ENCODE peak calls at places on chromosomes 3 and 15, in eight cellular contexts. S is ovary, X is brain microvascular endothelial cell, C is fibroblast of pulmonary artery, V is WTC11, N is suprapubic skin, F is MM.1S, E is progenitor cell of endocrine pancreas. M is an unnamed sample.

GRCh38 chr15:78131295-78132021 is at the start of gene CIB2:
- DNase-seq in C (peak), F (peak), N (peak), X (peak), S (peak), V (peak), E (peak), M (peak)

GRCh38 chr15:23422946-23423708 is 23.9 kb downstream of the GOLGA6L2 start:
- DNase-seq in E (no peak), V (no peak), C (no peak), N (no peak), F (no peak), X (no peak), S (no peak), M (no peak)

GRCh38 chr15:82895983-82896382 is 56.5 kb downstream of the HOMER2 start:
- DNase-seq in F (no peak), V (no peak), C (no peak), E (no peak), S (no peak), N (no peak), X (no peak), M (no peak)

GRCh38 chr3:144052275-144052674 is 80.7 kb downstream of the DIPK2A start:
- DNase-seq in F (no peak), V (no peak), C (no peak), E (no peak), X (no peak), N (no peak), S (no peak), M (no peak)

GRCh38 chr15:57732526-57733331 is 26.2 kb downstream of the POLR2M start:
- DNase-seq in E (peak), C (peak), N (no peak), V (peak), S (peak), F (peak), X (peak), M (peak)

GRCh38 chr3:111695584-111696213 is 100.6 kb upstream of the ZBED2 start:
- DNase-seq in N (no peak), C (peak), F (no peak), V (no peak), S (no peak), E (no peak), X (peak), M (no peak)

GRCh38 chr15:92818658-92819311 is 81.3 kb upstream of the CHD2 start:
- DNase-seq in N (no peak), S (no peak), E (no peak), C (no peak), X (no peak), V (peak), F (peak), M (no peak)

GRCh38 chr3:146507331-146508120 is 36.9 kb downstream of the PLSCR1 start:
- DNase-seq in C (no peak), F (no peak), N (no peak), E (no peak), V (no peak), X (no peak), S (no peak), M (no peak)

GRCh38 chr3:125644036-125645025 is 49.0 kb upstream of the OSBPL11 start:
- DNase-seq in F (no peak), S (no peak), V (no peak), C (peak), E (no peak), X (no peak), N (peak), M (no peak)

GRCh38 chr3:189942948-189943347 is 177.7 kb downstream of the P3H2 start:
- DNase-seq in N (no peak), V (no peak), C (no peak), X (no peak), S (no peak), F (no peak), E (no peak), M (no peak)

GRCh38 chr3:134094491-134094890 is 64.8 kb upstream of the SLCO2A1 start:
- DNase-seq in F (no peak), E (no peak), V (no peak), N (no peak), X (no peak), C (peak), S (no peak), M (no peak)

GRCh38 chr3:125055913-125056705 is at the start of gene HEG1:
- DNase-seq in F (peak), E (peak), V (peak), X (peak), N (peak), S (peak), C (peak), M (peak)

GRCh38 chr15:71008250-71008870 is 106.9 kb upstream of the THSD4 start:
- DNase-seq in N (no peak), E (no peak), V (no peak), S (no peak), C (no peak), F (no peak), X (no peak), M (no peak)

GRCh38 chr3:71978150-71978721 is 193.3 kb upstream of the PROK2 start:
- DNase-seq in E (no peak), C (no peak), N (no peak), V (no peak), F (no peak), S (no peak), X (no peak), M (no peak)

GRCh38 chr3:43041517-43041916 is 62.4 kb downstream of the GASK1A start:
- DNase-seq in S (no peak), N (no peak), E (no peak), V (no peak), X (no peak), C (no peak), F (no peak), M (no peak)

GRCh38 chr3:190585771-190586630 is 72.1 kb downstream of the IL1RAP start:
- DNase-seq in F (no peak), E (no peak), N (no peak), C (peak), X (peak), S (no peak), V (no peak), M (no peak)

GRCh38 chr3:16883057-16883725 is 1.6 kb upstream of the PLCL2 start:
- DNase-seq in V (peak), N (no peak), C (no peak), F (no peak), E (no peak), S (peak), X (no peak), M (no peak)

GRCh38 chr3:42736081-42736480 is 33.5 kb upstream of the HHATL start:
- DNase-seq in F (no peak), N (no peak), C (no peak), E (no peak), S (no peak), V (no peak), X (no peak), M (no peak)

GRCh38 chr3:124351430-124352142 is 359.7 kb upstream of the ROPN1 start:
- DNase-seq in V (peak), E (no peak), X (peak), N (no peak), S (no peak), C (peak), F (peak), M (no peak)

GRCh38 chr15:58462547-58462946 is 30.8 kb downstream of the LIPC start:
- DNase-seq in F (no peak), V (no peak), N (no peak), C (no peak), E (no peak), S (no peak), X (no peak), M (no peak)

GRCh38 chr3:65672876-65673815 is 365.6 kb downstream of the MAGI1 start:
- DNase-seq in N (no peak), X (peak), V (peak), F (peak), S (peak), E (peak), C (peak), M (peak)

GRCh38 chr15:71103102-71103676 is 12.1 kb upstream of the THSD4 start:
- DNase-seq in X (peak), S (no peak), N (no peak), F (peak), C (peak), E (no peak), V (no peak), M (no peak)

GRCh38 chr3:72171461-72171860 is 386.5 kb upstream of the PROK2 start:
- DNase-seq in N (no peak), C (no peak), F (no peak), X (no peak), E (no peak), S (no peak), V (no peak), M (no peak)

DNA sequence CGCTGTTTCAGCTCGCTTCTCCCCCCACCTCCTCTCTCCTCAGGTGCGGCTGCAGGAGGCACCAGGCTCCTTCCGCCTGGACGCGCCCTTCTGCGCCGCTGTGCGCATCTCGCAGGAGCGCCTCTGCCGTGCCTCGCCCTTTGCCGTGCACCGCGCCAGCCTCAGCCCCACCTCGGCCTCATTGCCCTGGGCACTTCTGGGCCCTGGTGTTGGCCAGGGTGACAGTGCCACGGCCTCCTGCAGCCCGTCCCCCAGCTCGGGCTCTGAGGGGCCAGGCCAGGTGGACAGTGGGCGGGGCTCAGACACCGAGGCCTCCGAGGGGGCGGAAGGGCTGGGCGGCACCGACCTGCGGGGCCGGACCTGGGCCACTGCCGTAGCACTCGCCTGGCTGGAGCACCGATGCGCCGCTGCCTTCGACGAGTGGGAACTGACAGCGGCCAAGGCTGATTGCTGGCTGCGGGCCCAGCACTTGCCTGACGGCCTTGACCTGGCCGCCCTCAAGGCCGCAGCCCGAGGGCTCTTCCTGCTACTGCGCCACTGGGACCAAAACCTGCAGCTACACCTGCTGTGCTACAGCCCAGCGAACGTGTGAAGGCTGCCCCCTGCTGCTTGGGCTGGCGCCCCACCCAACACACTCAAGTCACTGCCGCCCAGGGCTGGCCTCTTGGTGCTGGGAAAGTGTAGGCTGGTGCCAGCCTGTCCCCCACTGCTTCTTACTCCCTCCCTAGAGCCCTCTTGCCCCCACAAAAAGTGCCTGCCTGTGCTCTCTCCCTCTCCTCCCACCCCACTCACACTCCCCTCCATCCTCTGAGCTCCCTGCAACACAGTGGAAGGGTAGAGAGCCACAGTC is 7.1 kb downstream of the ALG3 start:
- DNase-seq in S (peak), V (peak), C (peak), X (no peak), E (no peak), N (no peak), F (no peak), M (no peak)
- TF ChIP-seq CTCF in S (peak), V (no peak), C (peak), X (peak), E (peak), N (peak), F (no peak), M (no peak)

GRCh38 chr3:170529346-170529745 is 56.5 kb downstream of the SLC7A14 start:
- DNase-seq in F (no peak), E (no peak), N (no peak), V (no peak), X (no peak), C (no peak), S (no peak), M (no peak)

GRCh38 chr3:170531054-170531453 is 54.8 kb downstream of the SLC7A14 start:
- DNase-seq in F (no peak), X (no peak), C (no peak), E (no peak), V (no peak), S (no peak), N (no peak), M (no peak)

GRCh38 chr3:170532573-170532972 is 53.3 kb downstream of the SLC7A14 start:
- DNase-seq in F (peak), E (no peak), N (no peak), S (no peak), C (no peak), X (no peak), V (no peak), M (no peak)

GRCh38 chr3:170529912-170530311 is 56.0 kb downstream of the SLC7A14 start:
- DNase-seq in X (no peak), N (no peak), E (no peak), V (no peak), F (no peak), S (no peak), C (no peak), M (no peak)

GRCh38 chr3:170531557-170532335 is 54.1 kb downstream of the SLC7A14 start:
- DNase-seq in F (no peak), V (no peak), N (peak), C (no peak), S (no peak), E (no peak), X (no peak), M (no peak)
- TF ChIP-seq CTCF in F (no peak), V (no peak), N (no peak), C (no peak), S (no peak), E (no peak), X (no peak), M (no peak)

GRCh38 chr3:128917291-128917690 is 37.9 kb downstream of the ACAD9 start:
- DNase-seq in V (no peak), N (no peak), X (no peak), F (no peak), C (peak), E (no peak), S (no peak), M (no peak)
- TF ChIP-seq CTCF in V (no peak), N (no peak), X (no peak), F (no peak), C (peak), E (no peak), S (no peak), M (no peak)

DNA sequence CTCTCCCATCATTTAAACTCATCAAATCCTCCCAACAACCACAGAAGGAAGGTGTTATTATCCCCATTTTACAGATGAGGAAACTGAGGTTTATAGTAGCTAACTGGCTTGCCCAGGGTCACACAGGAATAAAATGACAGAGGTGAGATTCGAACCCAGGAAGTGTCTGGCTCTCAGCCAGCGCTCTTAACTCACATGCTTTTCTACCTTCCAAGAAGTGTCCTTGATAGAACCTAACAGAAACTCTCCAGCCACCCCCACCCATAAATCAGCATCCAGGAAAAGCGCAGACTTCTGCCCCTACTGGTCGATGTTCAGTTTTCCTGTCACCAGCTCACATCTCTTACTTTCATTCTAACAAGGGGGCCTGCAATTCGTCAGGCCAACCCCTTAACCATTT is 51.7 kb downstream of the SPATA12 start:
- DNase-seq in C (peak), X (no peak), S (no peak), E (no peak), N (no peak), V (peak), F (peak), M (no peak)
- TF ChIP-seq CTCF in C (peak), X (peak), S (no peak), E (peak), N (no peak), V (no peak), F (peak), M (no peak)

GRCh38 chr3:183378951-183379350 is 49.5 kb downstream of the MCF2L2 start:
- DNase-seq in F (no peak), V (no peak), N (no peak), S (no peak), X (no peak), C (no peak), E (no peak), M (no peak)
- TF ChIP-seq CTCF in F (no peak), V (no peak), N (no peak), S (no peak), X (no peak), C (no peak), E (no peak), M (no peak)

GRCh38 chr15:52082197-52083036 is 30.2 kb downstream of the BCL2L10 start:
- DNase-seq in N (no peak), V (no peak), E (no peak), X (no peak), F (peak), S (no peak), C (no peak), M (no peak)
- TF ChIP-seq CTCF in N (no peak), V (no peak), E (no peak), X (no peak), F (no peak), S (no peak), C (no peak), M (no peak)

GRCh38 chr3:140540262-140540661 is 137.6 kb upstream of the TRIM42 start:
- DNase-seq in V (no peak), C (no peak), X (no peak), F (no peak), S (no peak), E (no peak), N (no peak), M (no peak)
- TF ChIP-seq CTCF in V (no peak), C (no peak), X (no peak), F (no peak), S (no peak), E (no peak), N (no peak), M (no peak)

GRCh38 chr3:94331831-94332230 is 269.0 kb downstream of the NSUN3 start:
- DNase-seq in C (no peak), F (no peak), E (no peak), V (no peak), X (no peak), N (no peak), S (no peak), M (no peak)

GRCh38 chr3:94336076-94336741 is 273.3 kb downstream of the NSUN3 start:
- DNase-seq in V (no peak), S (no peak), X (peak), N (no peak), F (peak), C (peak), E (no peak), M (no peak)
- TF ChIP-seq CTCF in V (peak), S (no peak), X (peak), N (peak), F (peak), C (peak), E (peak), M (no peak)

M was measured in omental fat pad.